ENCODE peak calls at places on chromosomes 13 and 19, in nine cellular contexts. P is WERI-Rb-1, Y is fibroblast of lung, T is A549, K is brain microvascular endothelial cell, H is astrocyte of the cerebellum, M is bronchial epithelial cell, B is ascending aorta, C is OCI-LY7. Q is an unnamed sample.

GRCh38 chr13:113072370-113072769 is 33.2 kb upstream of the F7 start:
- DNase-seq in H (no peak), K (no peak), M (no peak), B (no peak), T (no peak), C (no peak), P (no peak), Y (no peak), Q (no peak)

GRCh38 chr19:18156841-18157464 is 4.0 kb downstream of the PIK3R2 start:
- DNase-seq in K (peak), Y (peak), H (peak), P (no peak), C (no peak), T (peak), B (no peak), M (peak), Q (peak)

GRCh38 chr19:10520652-10521318 is 3.5 kb upstream of the S1PR5 start:
- DNase-seq in B (no peak), T (no peak), C (no peak), P (no peak), H (no peak), Y (no peak), K (no peak), M (peak), Q (no peak)

GRCh38 chr13:80939581-80939980 is 598.7 kb upstream of the SPRY2 start:
- DNase-seq in T (no peak), H (no peak), M (no peak), C (no peak), B (no peak), K (no peak), P (no peak), Y (no peak), Q (no peak)

GRCh38 chr19:44530777-44531176 is 1.3 kb upstream of the CEACAM20 start:
- DNase-seq in C (no peak), T (no peak), H (no peak), B (no peak), P (no peak), Y (peak), K (peak), M (peak), Q (no peak)

GRCh38 chr19:45451181-45451849 is 16.5 kb upstream of the FOSB start:
- DNase-seq in P (no peak), B (no peak), H (no peak), C (peak), K (peak), T (no peak), Y (peak), M (peak), Q (no peak)

GRCh38 chr13:43364210-43365041 is 341.0 kb downstream of the DNAJC15 start:
- DNase-seq in K (peak), M (no peak), Y (peak), P (no peak), B (no peak), C (no peak), T (no peak), H (peak), Q (peak)

GRCh38 chr19:16290692-16291091 is 33.9 kb upstream of the KLF2 start:
- DNase-seq in B (no peak), C (no peak), K (peak), P (no peak), Y (no peak), M (no peak), H (no peak), T (no peak), Q (no peak)

GRCh38 chr19:1094978-1095701 is at the start of gene POLR2E:
- DNase-seq in M (peak), H (peak), K (peak), C (peak), T (peak), Y (peak), B (peak), P (peak), Q (peak)

GRCh38 chr19:46748325-46749109 is 2.3 kb upstream of the STRN4 start:
- DNase-seq in T (peak), P (peak), K (peak), Y (peak), H (no peak), M (peak), B (no peak), C (peak), Q (no peak)

GRCh38 chr13:43326100-43326499 is 302.7 kb downstream of the DNAJC15 start:
- DNase-seq in M (no peak), K (no peak), B (no peak), T (no peak), H (no peak), P (no peak), Y (no peak), C (no peak), Q (no peak)

GRCh38 chr13:43874512-43875092 is 4.9 kb downstream of the CCDC122 start:
- DNase-seq in P (no peak), B (no peak), Y (peak), H (no peak), M (peak), C (peak), T (peak), K (no peak), Q (no peak)

GRCh38 chr19:52171321-52172169 is at the start of gene ZNF836:
- DNase-seq in B (peak), P (peak), C (peak), Y (peak), T (peak), H (peak), M (peak), K (peak), Q (peak)

GRCh38 chr19:29528350-29528945 is 2.7 kb downstream of the VSTM2B start:
- DNase-seq in C (peak), P (peak), T (peak), K (peak), Y (peak), M (peak), B (no peak), H (peak), Q (peak)

GRCh38 chr13:34303346-34303745 is 485.4 kb downstream of the RFC3 start:
- DNase-seq in Y (no peak), B (no peak), T (no peak), M (peak), C (no peak), P (no peak), H (no peak), K (no peak), Q (no peak)

GRCh38 chr13:50991624-50992610 is 82.3 kb downstream of the RNASEH2B start:
- DNase-seq in T (no peak), H (no peak), Y (no peak), M (no peak), K (no peak), B (no peak), P (no peak), C (no peak), Q (no peak)

GRCh38 chr19:57560049-57560491 is 407 bp upstream of the ZNF550 start:
- DNase-seq in T (no peak), P (no peak), Y (peak), C (no peak), H (no peak), M (peak), B (no peak), K (peak), Q (peak)

GRCh38 chr19:4673726-4674125 is 3.6 kb upstream of the MYDGF start:
- DNase-seq in B (no peak), C (no peak), K (no peak), H (no peak), M (no peak), Y (no peak), T (no peak), P (no peak), Q (no peak)

GRCh38 chr19:4671182-4671851 is 1.2 kb upstream of the MYDGF start:
- DNase-seq in P (peak), C (no peak), Y (no peak), B (no peak), M (no peak), H (no peak), T (no peak), K (no peak), Q (no peak)

GRCh38 chr19:4673216-4673615 is 3.1 kb upstream of the MYDGF start:
- DNase-seq in T (no peak), H (no peak), C (no peak), M (no peak), K (no peak), P (no peak), Y (no peak), B (no peak), Q (no peak)

GRCh38 chr19:4664642-4665041 is 5.5 kb downstream of the MYDGF start:
- DNase-seq in B (no peak), K (no peak), H (no peak), C (no peak), P (no peak), T (no peak), Y (no peak), M (no peak), Q (no peak)

DNA sequence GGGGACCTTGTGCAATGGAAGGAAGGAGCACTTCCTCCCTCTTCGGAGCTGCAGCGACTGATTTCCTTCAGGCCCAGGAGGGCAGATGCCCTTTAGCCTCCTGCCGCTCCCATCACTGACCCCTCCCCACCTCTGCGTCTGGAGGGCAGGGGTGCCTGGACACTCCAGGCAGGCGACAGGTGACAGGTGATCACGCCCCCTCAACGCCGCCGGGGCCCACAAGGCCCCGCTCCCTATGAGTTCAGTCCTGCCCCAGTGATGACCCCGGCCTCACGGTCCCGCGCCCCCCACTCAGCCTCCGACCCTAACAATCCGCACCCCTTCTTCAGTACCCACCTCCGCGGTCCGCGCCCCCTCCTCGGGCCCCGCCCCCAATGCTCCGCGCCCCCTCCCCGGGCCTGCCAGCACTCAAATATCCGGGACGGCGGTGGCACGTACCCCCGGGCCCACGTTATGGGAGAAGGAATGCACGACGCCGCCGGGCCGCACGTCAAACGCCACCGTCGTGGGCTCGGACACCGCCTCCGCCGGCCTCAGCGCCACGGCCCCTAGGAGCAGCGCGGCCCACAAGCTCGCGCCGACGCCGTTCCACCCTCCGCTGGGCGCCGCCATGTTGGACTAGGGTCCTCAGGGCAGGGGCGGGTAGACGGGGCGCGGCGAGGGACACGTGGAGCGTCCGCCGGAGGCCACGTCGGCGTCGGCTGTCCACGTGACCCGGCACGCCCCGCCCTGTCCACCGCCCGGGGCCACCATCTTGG is at the start of gene MYDGF:
- DNase-seq in Y (peak), H (peak), P (peak), K (peak), T (peak), C (peak), B (peak), M (peak), Q (peak)
- H3K4me3 ChIP-seq in Y (peak), H (peak), P (peak), K (peak), T (peak), C (peak), B (peak), M (peak), Q (peak)

GRCh38 chr19:6853868-6854267 is 33.5 kb upstream of the ADGRE1 start:
- DNase-seq in Y (no peak), P (no peak), B (no peak), C (no peak), M (no peak), H (no peak), K (no peak), T (no peak), Q (no peak)

GRCh38 chr19:6852001-6852400 is 35.4 kb upstream of the ADGRE1 start:
- DNase-seq in T (no peak), B (no peak), C (no peak), H (no peak), M (no peak), P (no peak), Y (no peak), K (no peak), Q (no peak)

GRCh38 chr19:6854758-6855157 is 32.6 kb upstream of the ADGRE1 start:
- DNase-seq in H (no peak), M (no peak), C (no peak), B (no peak), Y (no peak), T (no peak), P (no peak), K (no peak), Q (no peak)

GRCh38 chr19:6861683-6862286 is 25.6 kb upstream of the ADGRE1 start:
- DNase-seq in M (peak), K (no peak), C (peak), P (no peak), H (no peak), Y (no peak), B (no peak), T (no peak), Q (no peak)

GRCh38 chr19:6856749-6857372 is 30.5 kb upstream of the ADGRE1 start:
- DNase-seq in H (no peak), P (no peak), B (no peak), T (no peak), M (no peak), K (no peak), Y (no peak), C (no peak), Q (no peak)
- H3K4me3 ChIP-seq in H (no peak), P (no peak), B (no peak), T (no peak), M (no peak), K (no peak), Y (no peak), C (no peak), Q (no peak)

GRCh38 chr19:53183146-53183545 is 10.0 kb downstream of the ZNF665 start:
- DNase-seq in H (peak), C (no peak), M (no peak), Y (peak), P (no peak), K (peak), T (no peak), B (no peak), Q (no peak)
- H3K4me3 ChIP-seq in H (no peak), C (no peak), M (no peak), Y (no peak), P (no peak), K (no peak), T (no peak), B (no peak), Q (no peak)

GRCh38 chr19:38247734-38248268 is 8.4 kb downstream of the PPP1R14A start:
- DNase-seq in P (peak), B (no peak), Y (peak), K (no peak), M (no peak), H (no peak), T (no peak), C (no peak), Q (no peak)
- H3K4me3 ChIP-seq in P (no peak), B (peak), Y (no peak), K (no peak), M (no peak), H (no peak), T (no peak), C (no peak), Q (no peak)

DNA sequence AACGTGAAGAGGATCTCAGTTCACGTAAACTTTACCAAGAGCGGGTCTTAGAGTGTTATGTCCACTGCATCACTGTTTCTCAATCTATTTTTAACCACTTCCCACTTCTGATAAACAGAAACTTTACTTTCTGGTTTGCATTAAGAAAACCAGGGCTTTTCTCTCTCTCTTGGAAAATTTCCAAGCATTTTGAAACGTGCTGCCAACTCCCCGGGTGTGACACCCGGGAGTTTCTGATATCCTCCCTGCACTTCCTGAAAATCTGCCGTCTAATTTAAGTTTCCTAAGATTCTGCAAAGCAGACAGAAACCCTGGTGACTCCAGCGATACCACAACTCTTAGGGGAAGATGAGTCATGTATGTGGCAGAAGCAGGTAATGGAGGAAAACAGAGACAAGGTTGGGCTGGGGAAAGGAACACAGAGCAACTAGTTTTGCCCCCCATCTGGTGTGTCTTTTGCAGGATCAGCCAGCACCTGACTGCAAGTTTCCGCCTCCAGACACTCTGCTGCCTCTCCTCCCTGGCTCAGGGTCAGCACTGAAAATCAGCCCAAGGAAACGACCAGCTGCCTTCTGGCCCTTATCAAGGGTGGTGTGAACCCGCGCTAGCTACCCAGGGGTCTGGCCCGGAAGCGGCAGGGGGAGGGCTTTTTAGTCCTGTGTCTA is 11.4 kb upstream of the FFAR2 start:
- DNase-seq in T (no peak), H (no peak), C (no peak), P (peak), B (no peak), Y (peak), M (peak), K (no peak), Q (no peak)
- H3K4me3 ChIP-seq in T (peak), H (no peak), C (no peak), P (no peak), B (no peak), Y (no peak), M (no peak), K (no peak), Q (no peak)

DNA sequence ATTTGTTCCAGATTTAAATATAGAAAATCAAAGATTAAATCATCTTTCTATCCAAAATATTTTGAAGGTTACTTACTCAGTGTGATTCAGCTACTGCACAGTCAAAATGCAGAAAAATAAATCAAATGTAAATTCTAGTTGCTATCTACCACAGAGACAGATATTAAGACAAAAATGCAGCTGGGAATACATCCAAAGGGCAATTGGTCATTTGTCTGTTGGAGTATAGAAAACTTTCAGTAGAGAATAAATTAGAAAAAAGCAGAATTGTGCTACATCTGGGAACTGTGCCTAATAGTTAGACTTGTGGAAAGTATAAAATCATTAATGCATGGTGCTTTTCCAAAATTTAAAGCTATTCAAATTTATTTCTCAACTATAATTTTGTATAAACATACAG is 1635.9 kb downstream of the PCDH9 start:
- DNase-seq in P (no peak), H (peak), C (no peak), Y (peak), K (peak), B (no peak), T (no peak), M (no peak), Q (peak)
- H3K4me3 ChIP-seq in P (no peak), H (no peak), C (no peak), Y (no peak), K (no peak), B (no peak), T (no peak), M (no peak), Q (no peak)

GRCh38 chr13:40494513-40494912 is 171.9 kb downstream of the FOXO1 start:
- DNase-seq in Y (peak), C (peak), M (no peak), T (no peak), B (no peak), P (no peak), H (no peak), K (no peak), Q (no peak)

GRCh38 chr13:40492511-40492910 is 173.9 kb downstream of the FOXO1 start:
- DNase-seq in Y (no peak), T (no peak), B (no peak), H (no peak), K (no peak), P (no peak), M (no peak), C (no peak), Q (no peak)

GRCh38 chr13:40488869-40489391 is 177.5 kb downstream of the FOXO1 start:
- DNase-seq in M (no peak), C (no peak), P (no peak), B (no peak), K (no peak), H (no peak), T (no peak), Y (no peak), Q (no peak)

GRCh38 chr13:40486518-40487163 is 179.8 kb downstream of the FOXO1 start:
- DNase-seq in C (no peak), B (no peak), H (no peak), Y (no peak), T (no peak), K (no peak), P (no peak), M (no peak), Q (no peak)

GRCh38 chr13:40490086-40490723 is 176.2 kb downstream of the FOXO1 start:
- DNase-seq in Y (no peak), P (no peak), H (no peak), T (no peak), C (no peak), M (no peak), B (no peak), K (no peak), Q (no peak)
- H3K4me3 ChIP-seq in Y (no peak), P (no peak), H (no peak), T (no peak), C (no peak), M (no peak), B (no peak), K (no peak), Q (no peak)

GRCh38 chr19:53960886-53961285 is 1.9 kb upstream of the CACNG8 start:
- DNase-seq in Y (no peak), K (no peak), T (no peak), H (no peak), B (no peak), M (no peak), P (no peak), C (no peak), Q (no peak)
- H3K4me3 ChIP-seq in Y (peak), K (no peak), T (no peak), H (no peak), B (no peak), M (no peak), P (no peak), C (no peak), Q (no peak)

GRCh38 chr13:87527036-87527435 is 144.1 kb upstream of the SLITRK5 start:
- DNase-seq in K (no peak), M (peak), C (no peak), Y (no peak), T (no peak), B (no peak), P (peak), H (no peak), Q (no peak)
- H3K4me3 ChIP-seq in K (no peak), M (no peak), C (no peak), Y (no peak), T (no peak), B (no peak), P (no peak), H (no peak), Q (no peak)